ENCODE peak calls at places on chromosomes 12 and 14, in six cellular contexts. P is GM12892, X is GM23338, M is transverse colon, S is SK-N-MC, W is stomach. N is an unnamed sample.

GRCh38 chr14:26261368-26262122 is 336.3 kb downstream of the NOVA1 start:
- DNase-seq in P (no peak), X (peak; percentile 69), M (no peak), S (no peak), W (no peak), N (no peak)

GRCh38 chr14:24483604-24484252 is 24.3 kb downstream of the CMA1 start:
- DNase-seq in P (no peak), X (no peak), M (no peak), S (peak; percentile 3), W (no peak), N (no peak)

GRCh38 chr14:101492716-101493115 is 68.6 kb upstream of the DIO3 start:
- DNase-seq in P (no peak), X (no peak), M (peak; percentile 6), S (no peak), W (no peak), N (no peak)

GRCh38 chr12:117583677-117584076 is 222.3 kb upstream of the NOS1 start:
- DNase-seq in P (no peak), X (peak; percentile 17), M (no peak), S (no peak), W (no peak), N (no peak)

GRCh38 chr12:61891632-61892031 is 368.6 kb upstream of the USP15 start:
- DNase-seq in P (no peak), X (no peak), M (no peak), S (no peak), W (no peak), N (no peak)

GRCh38 chr12:64673490-64674169 is 63.3 kb downstream of the RASSF3 start:
- DNase-seq in P (no peak), X (no peak), M (no peak), S (no peak), W (no peak), N (no peak)

GRCh38 chr14:78788467-78789360 is 618.5 kb downstream of the NRXN3 start:
- DNase-seq in P (no peak), X (no peak), M (no peak), S (no peak), W (no peak), N (no peak)

GRCh38 chr14:22303589-22304195 is 285.3 kb downstream of the DAD1 start:
- DNase-seq in P (no peak), X (peak; percentile 61), M (no peak), S (no peak), W (no peak), N (no peak)

GRCh38 chr12:68530965-68531364 is 79.7 kb upstream of the RAP1B start:
- DNase-seq in P (no peak), X (no peak), M (no peak), S (peak; percentile 45), W (no peak), N (no peak)

GRCh38 chr12:87870061-87870460 is 159.1 kb downstream of the C12orf50 start:
- DNase-seq in P (no peak), X (no peak), M (no peak), S (no peak), W (no peak), N (no peak)

GRCh38 chr12:25723921-25724491 is 170.9 kb upstream of the LMNTD1 start:
- DNase-seq in P (no peak), X (no peak), M (no peak), S (no peak), W (no peak), N (no peak)

GRCh38 chr14:91545946-91546716 is 36.0 kb upstream of the PPP4R3A start:
- DNase-seq in P (no peak), X (peak; percentile 5), M (no peak), S (no peak), W (no peak), N (no peak)

GRCh38 chr14:53701108-53701875 is 255.3 kb downstream of the BMP4 start:
- DNase-seq in P (no peak), X (no peak), M (no peak), S (no peak), W (no peak), N (no peak)

GRCh38 chr14:100150932-100151587 is 8.4 kb downstream of the DEGS2 start:
- DNase-seq in P (no peak), X (no peak), M (no peak), S (no peak), W (no peak), N (no peak)

GRCh38 chr14:21264025-21264801 is 5.0 kb downstream of the HNRNPC start:
- DNase-seq in P (no peak), X (no peak), M (no peak), S (no peak), W (no peak), N (no peak)

GRCh38 chr14:85528882-85529585 is 910 bp upstream of the FLRT2 start:
- DNase-seq in P (no peak), X (peak; percentile 25), M (no peak), S (no peak), W (no peak), N (no peak)

GRCh38 chr12:133203344-133204263 is 22.3 kb downstream of the ZNF268 start:
- DNase-seq in P (no peak), X (peak; percentile 18), M (no peak), S (no peak), W (no peak), N (no peak)

GRCh38 chr14:31297701-31298344 is 90.2 kb upstream of the HECTD1 start:
- DNase-seq in P (peak; percentile 9), X (no peak), M (no peak), S (no peak), W (no peak), N (no peak)

GRCh38 chr14:102893452-102893851 is 29.0 kb upstream of the AMN start:
- DNase-seq in P (no peak), X (no peak), M (peak; percentile 44), S (no peak), W (peak; percentile 36), N (no peak)

GRCh38 chr12:32558941-32559340 is 120.2 kb upstream of the DNM1L start:
- DNase-seq in P (peak; percentile 36), X (no peak), M (no peak), S (no peak), W (no peak), N (no peak)

GRCh38 chr12:117261267-117261666 is 71.0 kb upstream of the FBXO21 start:
- DNase-seq in P (no peak), X (no peak), M (no peak), S (no peak), W (no peak), N (no peak)

DNA sequence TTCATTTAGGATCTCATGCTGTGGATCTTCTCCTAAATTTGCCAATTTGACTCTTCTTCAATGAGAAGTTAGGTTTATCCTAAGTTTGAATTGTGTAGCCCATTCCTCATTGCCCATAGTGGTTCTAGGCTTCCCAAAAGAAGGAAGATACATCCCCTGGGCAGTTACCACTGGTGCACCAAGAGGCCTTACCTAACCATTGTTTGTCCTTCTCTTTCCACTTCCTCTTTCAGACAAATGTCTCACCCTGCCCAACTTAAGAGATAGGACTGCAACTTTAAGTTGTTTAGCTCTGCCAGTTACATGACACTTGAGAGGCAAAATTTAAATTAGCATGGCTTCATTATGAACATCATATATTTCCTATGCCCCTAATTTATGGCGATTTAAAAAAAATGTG is 9.4 kb upstream of the KCNH3 start:
- DNase-seq in P (no peak), X (no peak), M (no peak), S (no peak), W (no peak), N (no peak)
- TF ChIP-seq POLR2AphosphoS5 in P (no peak), X (no peak), M (no peak), S (no peak), W (no peak), N (no peak)

GRCh38 chr12:104477812-104478388 is 21.2 kb downstream of the CHST11 start:
- DNase-seq in P (no peak), X (no peak), M (no peak), S (no peak), W (no peak), N (no peak)

GRCh38 chr12:104480826-104481457 is 24.2 kb downstream of the CHST11 start:
- DNase-seq in P (no peak), X (no peak), M (peak; percentile 43), S (no peak), W (peak; percentile 44), N (no peak)

GRCh38 chr12:104479141-104479662 is 22.5 kb downstream of the CHST11 start:
- DNase-seq in P (no peak), X (no peak), M (no peak), S (no peak), W (no peak), N (no peak)

GRCh38 chr12:104480012-104480411 is 23.3 kb downstream of the CHST11 start:
- DNase-seq in P (no peak), X (no peak), M (no peak), S (no peak), W (no peak), N (no peak)

GRCh38 chr12:104478396-104479140 is 21.8 kb downstream of the CHST11 start:
- DNase-seq in P (no peak), X (no peak), M (peak; percentile 38), S (no peak), W (no peak), N (no peak)
- TF ChIP-seq POLR2AphosphoS5 in P (peak; percentile 21), X (no peak), M (peak; percentile 32), S (no peak), W (peak; percentile 30), N (no peak)

DNA sequence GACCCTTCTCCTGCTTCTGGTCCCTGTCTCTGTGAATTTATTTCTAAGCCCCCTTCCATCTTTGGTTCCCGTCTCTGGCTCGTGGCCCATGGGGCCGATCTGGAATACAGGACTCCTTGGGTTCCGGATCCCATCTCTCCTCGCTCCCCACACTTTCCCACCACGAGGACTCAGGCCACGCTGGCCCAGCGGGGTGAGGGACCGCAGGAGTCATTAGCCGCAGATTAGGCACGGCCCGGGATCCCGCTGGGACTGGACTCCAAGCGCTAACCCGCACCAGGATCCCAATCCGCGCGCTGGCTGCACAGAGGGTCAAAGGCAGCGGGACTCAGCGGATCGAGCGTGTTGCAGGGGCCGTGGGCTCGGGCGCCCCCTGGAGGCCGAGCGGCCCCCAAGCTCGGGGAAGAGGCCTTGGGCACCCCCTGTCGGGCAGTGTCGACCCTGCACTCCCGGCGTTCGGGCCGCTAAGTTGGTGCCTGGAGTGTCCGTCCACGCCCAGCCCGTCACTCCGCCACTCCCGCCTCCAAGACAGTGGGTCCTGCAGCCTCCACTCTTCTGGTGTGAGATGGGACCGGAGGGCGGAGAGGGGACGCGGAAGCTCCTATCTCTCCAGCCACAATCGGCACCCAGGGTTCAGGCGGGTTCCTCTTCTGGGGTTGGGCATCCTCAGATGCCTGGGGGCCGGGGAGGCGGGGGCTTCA is 9.5 kb downstream of the SHMT2 start:
- DNase-seq in P (peak; percentile 97), X (peak; percentile 94), M (peak; percentile 90), S (no peak), W (peak; percentile 89), N (peak; percentile 98)
- TF ChIP-seq POLR2AphosphoS5 in P (no peak), X (peak; percentile 61), M (no peak), S (peak; percentile 14), W (peak; percentile 64), N (peak; percentile 34)

DNA sequence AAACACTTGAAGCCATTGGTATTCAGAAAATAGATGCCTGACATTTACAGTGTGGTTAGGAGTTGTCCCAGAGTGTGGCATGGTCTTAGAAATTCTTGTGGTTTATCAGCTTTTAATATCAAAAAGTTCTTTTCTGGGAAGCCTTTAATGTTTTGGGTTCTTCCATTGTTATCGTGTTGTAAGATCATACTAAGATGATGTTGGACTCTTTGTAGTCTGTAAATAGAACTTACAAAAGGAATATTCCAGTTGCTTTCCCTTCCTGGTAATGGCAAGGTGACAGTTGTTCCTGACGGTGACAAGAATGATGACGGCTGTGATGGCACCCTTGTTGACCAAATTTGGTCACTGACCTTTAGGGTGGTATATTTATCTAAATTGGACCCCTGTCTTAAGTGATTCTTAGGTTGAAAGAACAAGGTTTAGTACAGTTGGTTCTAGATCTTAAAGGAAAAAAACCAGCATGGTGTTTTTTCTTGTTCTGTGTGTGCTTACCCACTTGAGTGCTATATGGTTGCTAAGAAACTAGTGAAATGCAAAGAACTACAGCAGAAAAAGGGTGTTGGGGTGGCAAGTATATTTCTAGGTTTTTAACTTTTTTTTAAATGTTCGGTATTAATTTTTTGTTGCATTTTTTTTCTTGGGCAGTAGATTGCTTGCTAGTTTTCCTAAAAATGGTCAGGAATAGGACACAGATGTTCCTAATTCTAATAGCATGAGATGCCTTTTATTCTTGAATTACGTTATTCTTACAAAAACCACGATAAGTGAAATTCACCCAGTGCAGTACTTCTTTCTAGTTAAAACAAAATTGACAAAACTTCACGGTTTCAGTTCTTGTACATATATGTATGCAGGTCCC is 2.1 kb downstream of the ATP2A2 start:
- DNase-seq in P (no peak), X (no peak), M (no peak), S (no peak), W (no peak), N (no peak)
- TF ChIP-seq POLR2AphosphoS5 in P (peak; percentile 19), X (no peak), M (no peak), S (no peak), W (no peak), N (no peak)